ENCODE peak calls at places on chromosomes 3 and 15, in seven cellular contexts. J is skeletal muscle cell; N is RPMI7951; C is NCI-H748 treated with DMSO at 0.1 percent for 48 hours; V is activated CD8-positive, alpha-beta memory T cell treated with anti-CD3 and anti-CD28 coated beads for 24 hours; P is heart left ventricle; Y is HS-27A. O is an unnamed sample.

GRCh38 chr3:99562138-99562537 is 76.3 kb upstream of the COL8A1 start:
- DNase-seq in J (no peak), N (peak), C (no peak), V (no peak), P (no peak), Y (no peak), O (no peak)

GRCh38 chr3:66675383-66675782 is 174.6 kb upstream of the LRIG1 start:
- DNase-seq in J (peak), N (no peak), C (no peak), V (no peak), P (no peak), Y (no peak), O (no peak)

GRCh38 chr3:54020436-54020835 is 101.9 kb upstream of the CACNA2D3 start:
- DNase-seq in J (no peak), N (no peak), C (no peak), V (no peak), P (no peak), Y (no peak), O (no peak)

GRCh38 chr15:70320077-70320830 is 222.5 kb upstream of the TLE3 start:
- DNase-seq in J (no peak), N (no peak), C (no peak), V (no peak), P (no peak), Y (no peak), O (no peak)

GRCh38 chr3:129576514-129577345 is 29.7 kb downstream of the PLXND1 start:
- DNase-seq in J (no peak), N (no peak), C (no peak), V (peak), P (no peak), Y (no peak), O (no peak)

GRCh38 chr15:92597548-92597947 is 58.0 kb downstream of the FAM174B start:
- DNase-seq in J (no peak), N (no peak), C (no peak), V (no peak), P (no peak), Y (no peak), O (no peak)

GRCh38 chr3:39291903-39292329 is 12.1 kb upstream of the CX3CR1 start:
- DNase-seq in J (no peak), N (peak), C (peak), V (peak), P (peak), Y (peak), O (peak)

GRCh38 chr3:10379961-10380360 is 59.0 kb upstream of the SEC13 start:
- DNase-seq in J (no peak), N (no peak), C (no peak), V (no peak), P (no peak), Y (no peak), O (no peak)

GRCh38 chr15:58407366-58407765 is 24.4 kb upstream of the LIPC start:
- DNase-seq in J (no peak), N (no peak), C (no peak), V (no peak), P (no peak), Y (no peak), O (no peak)

GRCh38 chr3:38028621-38029361 is 651 bp downstream of the PLCD1 start:
- DNase-seq in J (no peak), N (no peak), C (no peak), V (no peak), P (no peak), Y (no peak), O (peak)

GRCh38 chr3:52339612-52340011 is 23.5 kb downstream of the DNAH1 start:
- DNase-seq in J (peak), N (peak), C (peak), V (no peak), P (peak), Y (peak), O (no peak)

GRCh38 chr3:53820756-53821580 is 25.3 kb downstream of the CHDH start:
- DNase-seq in J (no peak), N (no peak), C (no peak), V (no peak), P (no peak), Y (no peak), O (no peak)